ENCODE peak calls at places on chromosomes 13 and 19, in four cellular contexts. L, M, O and U are unnamed samples.

GRCh38 chr19:49224856-49225255 is 67.3 kb downstream of the TRPM4 start:
- DNase-seq in L (peak), M (peak), O (peak), U (peak)

GRCh38 chr13:32830632-32831031 is 185.6 kb upstream of the KL start:
- DNase-seq in O (no peak), M (no peak), L (no peak), U (no peak)

GRCh38 chr19:29410974-29411615 is 114.7 kb upstream of the VSTM2B start:
- DNase-seq in M (no peak), L (no peak), O (no peak), U (no peak)

GRCh38 chr19:5182811-5183210 is 157.8 kb downstream of the PTPRS start:
- DNase-seq in M (no peak), L (no peak), O (no peak), U (no peak)

GRCh38 chr19:29022599-29022998 is 190.4 kb downstream of the UQCRFS1 start:
- DNase-seq in M (no peak), O (peak), L (no peak), U (no peak)

GRCh38 chr13:111280666-111281577 is 39.5 kb upstream of the TEX29 start:
- DNase-seq in O (no peak), L (no peak), M (no peak), U (no peak)

GRCh38 chr13:74841123-74841522 is 640.8 kb downstream of the TBC1D4 start:
- DNase-seq in O (no peak), L (no peak), M (no peak), U (no peak)

GRCh38 chr19:19602136-19602712 is 16.3 kb downstream of the PBX4 start:
- DNase-seq in O (no peak), L (no peak), M (no peak), U (no peak)

GRCh38 chr19:33090179-33090578 is 9.2 kb downstream of the GPATCH1 start:
- DNase-seq in O (peak), L (no peak), M (no peak), U (no peak)

GRCh38 chr13:30593001-30593400 is 24.7 kb upstream of the USPL1 start:
- DNase-seq in O (no peak), L (no peak), M (no peak), U (no peak)

GRCh38 chr13:92158335-92158734 is 759.9 kb downstream of the GPC5 start:
- DNase-seq in O (no peak), M (no peak), L (no peak), U (no peak)

GRCh38 chr13:102948006-102948405 is 102.2 kb downstream of the ERCC5 start:
- DNase-seq in L (no peak), O (no peak), M (no peak), U (no peak)

GRCh38 chr13:66965146-66965545 is 265.0 kb downstream of the PCDH9 start:
- DNase-seq in M (no peak), L (no peak), O (no peak), U (no peak)

GRCh38 chr19:49690656-49691242 is at the start of gene CPT1C:
- DNase-seq in L (peak), M (no peak), O (peak), U (no peak)

GRCh38 chr19:11020982-11021759 is 60.3 kb downstream of the SMARCA4 start:
- DNase-seq in M (no peak), O (no peak), L (no peak), U (no peak)

GRCh38 chr19:18259848-18260247 is 14.4 kb downstream of the IQCN start:
- DNase-seq in M (peak), O (no peak), L (no peak), U (no peak)

GRCh38 chr13:95643009-95643408 is 1.5 kb downstream of the DZIP1 start:
- DNase-seq in L (peak), M (no peak), O (no peak), U (no peak)

GRCh38 chr13:25421602-25422001 is 49.8 kb downstream of the ATP8A2 start:
- DNase-seq in O (no peak), L (peak), M (no peak), U (no peak)

GRCh38 chr19:13588953-13589833 is 82.9 kb upstream of the CACNA1A start:
- DNase-seq in L (peak), O (peak), M (peak), U (no peak)

GRCh38 chr19:35369522-35369921 is 1.3 kb upstream of the GPR42 start:
- DNase-seq in O (no peak), M (no peak), L (no peak), U (no peak)

GRCh38 chr13:109419896-109420295 is 366.5 kb downstream of the IRS2 start:
- DNase-seq in O (no peak), M (no peak), L (no peak), U (no peak)